ENCODE peak calls at places on chromosomes 4 and X, in seven cellular contexts. A, T, B, D, N, L and U are unnamed samples.

GRCh38 chrX:42680651-42681050 is 97.3 kb downstream of the PPP1R2C start:
- ATAC-seq in B (no peak), T (no peak), L (no peak), D (no peak), N (no peak), A (no peak), U (no peak)

GRCh38 chr4:61199869-61200194 is 294 bp upstream of the ADGRL3 start:
- ATAC-seq in D (no peak), N (no peak), A (no peak), T (no peak), L (no peak), B (no peak), U (no peak)

GRCh38 chr4:182818926-182819730 is 98.1 kb downstream of the DCTD start:
- ATAC-seq in B (peak; percentile 11), A (peak; percentile 35), L (no peak), D (no peak), T (peak; percentile 30), N (no peak), U (no peak)

GRCh38 chr4:87007345-87008181 is 72.8 kb downstream of the AFF1 start:
- ATAC-seq in L (no peak), N (peak; percentile 3), D (no peak), B (peak; percentile 47), A (peak; percentile 21), T (no peak), U (peak; percentile 1)

GRCh38 chr4:138978028-138978585 is 37.5 kb upstream of the NOCT start:
- ATAC-seq in B (no peak), T (no peak), N (no peak), L (no peak), A (peak; percentile 56), D (no peak), U (no peak)

GRCh38 chrX:19515615-19516105 is 352 bp upstream of the MAP3K15 start:
- ATAC-seq in B (peak; percentile 29), D (no peak), T (no peak), N (no peak), L (no peak), A (peak; percentile 19), U (no peak)

GRCh38 chr4:77652237-77652897 is 46.7 kb downstream of the CXCL13 start:
- ATAC-seq in L (no peak), A (no peak), N (no peak), B (peak; percentile 77), D (no peak), T (no peak), U (no peak)

GRCh38 chr4:145808848-145809512 is 129.0 kb downstream of the C4orf51 start:
- ATAC-seq in D (peak; percentile 17), A (no peak), B (no peak), T (no peak), N (no peak), L (peak; percentile 22), U (no peak)

GRCh38 chrX:150310881-150311280 is 52.2 kb upstream of the MAMLD1 start:
- ATAC-seq in T (no peak), D (no peak), A (no peak), B (no peak), N (no peak), L (no peak), U (no peak)

GRCh38 chrX:153388722-153389459 is 12.3 kb downstream of the PNMA6E start:
- ATAC-seq in T (no peak), A (peak; percentile 49), N (no peak), D (no peak), B (no peak), L (no peak), U (no peak)

GRCh38 chrX:155632424-155633100 is 19.8 kb upstream of the TMLHE start:
- ATAC-seq in N (no peak), A (no peak), T (peak; percentile 88), B (no peak), D (peak; percentile 96), L (peak; percentile 94), U (no peak)

GRCh38 chrX:40171513-40172168 is 73.9 kb upstream of the BCOR start:
- ATAC-seq in B (peak; percentile 0), D (no peak), T (no peak), N (peak; percentile 1), L (no peak), A (no peak), U (no peak)

GRCh38 chrX:149531599-149531998 is 9.2 kb upstream of the EOLA1 start:
- ATAC-seq in A (no peak), B (no peak), T (no peak), D (peak; percentile 65), L (peak; percentile 63), N (no peak), U (no peak)

GRCh38 chrX:2183193-2183725 is 317.5 kb downstream of the DHRSX start:
- ATAC-seq in A (no peak), T (no peak), N (no peak), L (no peak), B (no peak), D (no peak), U (no peak)

GRCh38 chr4:17558941-17559708 is 17.9 kb upstream of the LAP3 start:
- ATAC-seq in A (peak; percentile 84), D (no peak), L (no peak), T (no peak), B (no peak), N (no peak), U (no peak)

GRCh38 chr4:91590242-91590641 is 713.5 kb upstream of the GRID2 start:
- ATAC-seq in A (no peak), D (no peak), T (no peak), N (no peak), B (no peak), L (no peak), U (no peak)

GRCh38 chr4:113294910-113295309 is 245.5 kb downstream of the ANK2 start:
- ATAC-seq in L (no peak), T (no peak), A (no peak), D (no peak), N (no peak), B (no peak), U (no peak)

GRCh38 chrX:73930300-73930699 is 367.3 kb downstream of the CHIC1 start:
- ATAC-seq in T (no peak), N (no peak), A (no peak), D (no peak), L (no peak), B (no peak), U (no peak)

GRCh38 chr4:37734989-37735388 is 48.8 kb upstream of the RELL1 start:
- ATAC-seq in N (no peak), A (peak; percentile 47), B (no peak), T (no peak), D (no peak), L (no peak), U (no peak)

GRCh38 chr4:72205298-72205697 is 173.5 kb downstream of the NPFFR2 start:
- ATAC-seq in B (no peak), T (no peak), D (no peak), L (no peak), N (no peak), A (no peak), U (no peak)

GRCh38 chrX:28491941-28492340 is 95.3 kb upstream of the IL1RAPL1 start:
- ATAC-seq in B (no peak), D (no peak), A (no peak), T (no peak), N (no peak), L (no peak), U (no peak)